ENCODE peak calls at places on chromosome 16, in eight cellular contexts. One of them, this sample, is unnamed.

GRCh38 chr16:22220076-22220453 is 14.0 kb downstream of the EEF2K start:
- DNase-seq in cardiac muscle cell: peak; percentile 15
- DNase-seq in H4: no peak
- DNase-seq in CD8-positive, alpha-beta T cell: no peak
- DNase-seq in AG20443: no peak
- DNase-seq in activated naive CD4-positive, alpha-beta T cell treated with anti-CD3 and anti-CD28 coated beads for 36 hours: no peak
- DNase-seq in cardiac fibroblast: peak; percentile 66
- DNase-seq in dermis microvascular lymphatic vessel endothelial cell: no peak
- DNase-seq in this sample: no peak

GRCh38 chr16:29994613-29995329 is 646 bp downstream of the HIRIP3 start:
- DNase-seq in cardiac muscle cell: no peak
- DNase-seq in H4: no peak
- DNase-seq in CD8-positive, alpha-beta T cell: no peak
- DNase-seq in AG20443: peak; percentile 55
- DNase-seq in activated naive CD4-positive, alpha-beta T cell treated with anti-CD3 and anti-CD28 coated beads for 36 hours: peak; percentile 77
- DNase-seq in cardiac fibroblast: peak; percentile 53
- DNase-seq in dermis microvascular lymphatic vessel endothelial cell: peak; percentile 32
- DNase-seq in this sample: peak; percentile 89

GRCh38 chr16:27238016-27238587 is 30.5 kb downstream of the NSMCE1 start:
- DNase-seq in cardiac muscle cell: no peak
- DNase-seq in H4: no peak
- DNase-seq in CD8-positive, alpha-beta T cell: no peak
- DNase-seq in AG20443: no peak
- DNase-seq in activated naive CD4-positive, alpha-beta T cell treated with anti-CD3 and anti-CD28 coated beads for 36 hours: peak; percentile 54
- DNase-seq in cardiac fibroblast: no peak
- DNase-seq in dermis microvascular lymphatic vessel endothelial cell: peak; percentile 51
- DNase-seq in this sample: no peak

GRCh38 chr16:85428168-85428898 is 184.8 kb upstream of the GSE1 start:
- DNase-seq in cardiac muscle cell: no peak
- DNase-seq in H4: peak; percentile 49
- DNase-seq in CD8-positive, alpha-beta T cell: peak; percentile 32
- DNase-seq in AG20443: peak; percentile 37
- DNase-seq in activated naive CD4-positive, alpha-beta T cell treated with anti-CD3 and anti-CD28 coated beads for 36 hours: peak; percentile 64
- DNase-seq in cardiac fibroblast: peak; percentile 37
- DNase-seq in dermis microvascular lymphatic vessel endothelial cell: peak; percentile 44
- DNase-seq in this sample: no peak

GRCh38 chr16:20315764-20316163 is 11.5 kb downstream of the GP2 start:
- DNase-seq in cardiac muscle cell: no peak
- DNase-seq in H4: no peak
- DNase-seq in CD8-positive, alpha-beta T cell: no peak
- DNase-seq in AG20443: no peak
- DNase-seq in activated naive CD4-positive, alpha-beta T cell treated with anti-CD3 and anti-CD28 coated beads for 36 hours: no peak
- DNase-seq in cardiac fibroblast: no peak
- DNase-seq in dermis microvascular lymphatic vessel endothelial cell: no peak
- DNase-seq in this sample: no peak

GRCh38 chr16:83212301-83212841 is 585.6 kb downstream of the CDH13 start:
- DNase-seq in cardiac muscle cell: peak; percentile 25
- DNase-seq in H4: no peak
- DNase-seq in CD8-positive, alpha-beta T cell: no peak
- DNase-seq in AG20443: no peak
- DNase-seq in activated naive CD4-positive, alpha-beta T cell treated with anti-CD3 and anti-CD28 coated beads for 36 hours: no peak
- DNase-seq in cardiac fibroblast: no peak
- DNase-seq in dermis microvascular lymphatic vessel endothelial cell: no peak
- DNase-seq in this sample: no peak

GRCh38 chr16:70391881-70392481 is 45.3 kb downstream of the DDX19A start:
- DNase-seq in cardiac muscle cell: no peak
- DNase-seq in H4: no peak
- DNase-seq in CD8-positive, alpha-beta T cell: no peak
- DNase-seq in AG20443: peak; percentile 95
- DNase-seq in activated naive CD4-positive, alpha-beta T cell treated with anti-CD3 and anti-CD28 coated beads for 36 hours: no peak
- DNase-seq in cardiac fibroblast: peak; percentile 47
- DNase-seq in dermis microvascular lymphatic vessel endothelial cell: no peak
- DNase-seq in this sample: no peak

GRCh38 chr16:20675488-20676267 is 21.8 kb downstream of the ACSM1 start:
- DNase-seq in cardiac muscle cell: peak; percentile 20
- DNase-seq in H4: no peak
- DNase-seq in CD8-positive, alpha-beta T cell: no peak
- DNase-seq in AG20443: no peak
- DNase-seq in activated naive CD4-positive, alpha-beta T cell treated with anti-CD3 and anti-CD28 coated beads for 36 hours: peak; percentile 69
- DNase-seq in cardiac fibroblast: peak; percentile 53
- DNase-seq in dermis microvascular lymphatic vessel endothelial cell: no peak
- DNase-seq in this sample: peak; percentile 76

GRCh38 chr16:83031524-83031923 is 404.8 kb downstream of the CDH13 start:
- DNase-seq in cardiac muscle cell: no peak
- DNase-seq in H4: no peak
- DNase-seq in CD8-positive, alpha-beta T cell: no peak
- DNase-seq in AG20443: no peak
- DNase-seq in activated naive CD4-positive, alpha-beta T cell treated with anti-CD3 and anti-CD28 coated beads for 36 hours: no peak
- DNase-seq in cardiac fibroblast: no peak
- DNase-seq in dermis microvascular lymphatic vessel endothelial cell: no peak
- DNase-seq in this sample: no peak

GRCh38 chr16:65289022-65289421 is 167.2 kb upstream of the CDH11 start:
- DNase-seq in cardiac muscle cell: no peak
- DNase-seq in H4: no peak
- DNase-seq in CD8-positive, alpha-beta T cell: no peak
- DNase-seq in AG20443: no peak
- DNase-seq in activated naive CD4-positive, alpha-beta T cell treated with anti-CD3 and anti-CD28 coated beads for 36 hours: no peak
- DNase-seq in cardiac fibroblast: no peak
- DNase-seq in dermis microvascular lymphatic vessel endothelial cell: no peak
- DNase-seq in this sample: no peak

GRCh38 chr16:15966420-15967222 is 17.2 kb downstream of the ABCC1 start:
- DNase-seq in cardiac muscle cell: no peak
- DNase-seq in H4: peak; percentile 64
- DNase-seq in CD8-positive, alpha-beta T cell: no peak
- DNase-seq in AG20443: peak; percentile 83
- DNase-seq in activated naive CD4-positive, alpha-beta T cell treated with anti-CD3 and anti-CD28 coated beads for 36 hours: no peak
- DNase-seq in cardiac fibroblast: peak; percentile 66
- DNase-seq in dermis microvascular lymphatic vessel endothelial cell: no peak
- DNase-seq in this sample: peak; percentile 88

GRCh38 chr16:2663553-2664521 is 18.5 kb upstream of the KCTD5 start:
- DNase-seq in cardiac muscle cell: no peak
- DNase-seq in H4: no peak
- DNase-seq in CD8-positive, alpha-beta T cell: no peak
- DNase-seq in AG20443: peak; percentile 5
- DNase-seq in activated naive CD4-positive, alpha-beta T cell treated with anti-CD3 and anti-CD28 coated beads for 36 hours: peak; percentile 83
- DNase-seq in cardiac fibroblast: peak; percentile 46
- DNase-seq in dermis microvascular lymphatic vessel endothelial cell: no peak
- DNase-seq in this sample: no peak

GRCh38 chr16:2498531-2499253 is 15.1 kb upstream of the ATP6V0C start:
- DNase-seq in cardiac muscle cell: no peak
- DNase-seq in H4: no peak
- DNase-seq in CD8-positive, alpha-beta T cell: no peak
- DNase-seq in AG20443: no peak
- DNase-seq in activated naive CD4-positive, alpha-beta T cell treated with anti-CD3 and anti-CD28 coated beads for 36 hours: no peak
- DNase-seq in cardiac fibroblast: no peak
- DNase-seq in dermis microvascular lymphatic vessel endothelial cell: no peak
- DNase-seq in this sample: peak; percentile 60

GRCh38 chr16:89187337-89188063 is 12.8 kb downstream of the SLC22A31 start:
- DNase-seq in cardiac muscle cell: peak; percentile 33
- DNase-seq in H4: peak; percentile 62
- DNase-seq in CD8-positive, alpha-beta T cell: no peak
- DNase-seq in AG20443: no peak
- DNase-seq in activated naive CD4-positive, alpha-beta T cell treated with anti-CD3 and anti-CD28 coated beads for 36 hours: peak; percentile 43
- DNase-seq in cardiac fibroblast: no peak
- DNase-seq in dermis microvascular lymphatic vessel endothelial cell: no peak
- DNase-seq in this sample: no peak

GRCh38 chr16:1788708-1789100 is 4.8 kb downstream of the IGFALS start:
- DNase-seq in cardiac muscle cell: no peak
- DNase-seq in H4: no peak
- DNase-seq in CD8-positive, alpha-beta T cell: no peak
- DNase-seq in AG20443: no peak
- DNase-seq in activated naive CD4-positive, alpha-beta T cell treated with anti-CD3 and anti-CD28 coated beads for 36 hours: no peak
- DNase-seq in cardiac fibroblast: no peak
- DNase-seq in dermis microvascular lymphatic vessel endothelial cell: no peak
- DNase-seq in this sample: no peak

GRCh38 chr16:86921289-86921688 is 342.9 kb downstream of the FOXL1 start:
- DNase-seq in cardiac muscle cell: no peak
- DNase-seq in H4: no peak
- DNase-seq in CD8-positive, alpha-beta T cell: no peak
- DNase-seq in AG20443: no peak
- DNase-seq in activated naive CD4-positive, alpha-beta T cell treated with anti-CD3 and anti-CD28 coated beads for 36 hours: no peak
- DNase-seq in cardiac fibroblast: no peak
- DNase-seq in dermis microvascular lymphatic vessel endothelial cell: no peak
- DNase-seq in this sample: no peak